ENCODE peak calls at places on chromosomes 16 and 17, in nine cellular contexts. B is stimulated activated CD4-positive, alpha-beta T cell treated with anti-CD3 and anti-CD28 coated beads, Interleukin-15, amount 100 ng/mL, for 1 hour; O is GM12864; K is stomach; E is GM20000; G is RKO; M is amniotic epithelial cell; J is globus pallidus; P is dorsolateral prefrontal cortex. X is an unnamed sample.
A peak's percentile ranks its signal among the peaks of the same experiment; 100 is the strongest.

GRCh38 chr16:70734522-70734921 is 48.7 kb upstream of the MTSS2 start:
- DNase-seq in J (no peak), G (no peak), M (no peak), B (no peak), E (no peak), K (no peak), O (no peak), P (no peak), X (no peak)

GRCh38 chr16:46918400-46918799 is 34.2 kb downstream of the GPT2 start:
- DNase-seq in O (no peak), E (no peak), K (no peak), M (no peak), J (no peak), P (no peak), B (no peak), G (no peak), X (no peak)

GRCh38 chr16:2333772-2334379 is 6.7 kb downstream of the ABCA3 start:
- DNase-seq in P (no peak), O (no peak), K (no peak), B (no peak), G (peak; percentile 57), J (no peak), M (no peak), E (no peak), X (no peak)

GRCh38 chr16:69286941-69287713 is 24.0 kb upstream of the VPS4A start:
- DNase-seq in M (peak; percentile 89), E (peak; percentile 61), O (no peak), K (no peak), G (peak; percentile 61), P (peak; percentile 22), B (no peak), J (peak; percentile 49), X (peak; percentile 87)

GRCh38 chr17:53749178-53749577 is 73.5 kb upstream of the KIF2B start:
- DNase-seq in J (no peak), K (no peak), G (peak; percentile 56), E (no peak), O (no peak), P (peak; percentile 16), M (no peak), B (no peak), X (peak; percentile 3)

GRCh38 chr17:46108550-46109110 is 84.6 kb downstream of the KANSL1 start:
- DNase-seq in E (no peak), O (no peak), B (no peak), K (no peak), G (no peak), P (no peak), J (no peak), M (no peak), X (no peak)

GRCh38 chr16:67447508-67448076 is 16.7 kb downstream of the HSD11B2 start:
- DNase-seq in B (peak; percentile 10), J (no peak), K (peak; percentile 63), O (peak; percentile 16), E (peak; percentile 78), G (peak; percentile 59), P (no peak), M (no peak), X (peak; percentile 75)

GRCh38 chr17:79865351-79866210 is 26.3 kb upstream of the CBX4 start:
- DNase-seq in E (no peak), B (no peak), P (no peak), K (no peak), G (no peak), J (no peak), O (no peak), M (no peak), X (no peak)

GRCh38 chr17:63476857-63477470 is at the start of gene ACE:
- DNase-seq in E (peak; percentile 72), J (no peak), P (peak; percentile 29), M (no peak), O (no peak), K (peak; percentile 37), B (no peak), G (peak; percentile 71), X (no peak)

GRCh38 chr16:53740476-53740875 is 36.5 kb downstream of the FTO start:
- DNase-seq in B (no peak), K (no peak), J (no peak), P (no peak), E (no peak), G (no peak), O (no peak), M (peak; percentile 56), X (no peak)

GRCh38 chr17:73309727-73310555 is 1.9 kb downstream of the CDC42EP4 start:
- DNase-seq in O (no peak), P (no peak), B (no peak), E (no peak), K (peak; percentile 78), J (no peak), M (peak; percentile 69), G (peak; percentile 69), X (no peak)

GRCh38 chr17:75393523-75394331 is 11.8 kb downstream of the GRB2 start:
- DNase-seq in J (peak; percentile 99), G (peak; percentile 98), E (peak; percentile 87), M (peak; percentile 98), B (peak; percentile 54), K (peak; percentile 98), P (peak; percentile 99), O (peak; percentile 82), X (peak; percentile 98)

GRCh38 chr17:29778936-29779811 is 150.9 kb downstream of the SSH2 start:
- DNase-seq in B (peak; percentile 63), M (peak; percentile 48), K (peak; percentile 68), O (peak; percentile 31), E (peak; percentile 76), J (peak; percentile 77), G (peak; percentile 58), P (peak; percentile 89), X (peak; percentile 75)

GRCh38 chr17:57667461-57667923 is 77.6 kb downstream of the CCDC182 start:
- DNase-seq in G (no peak), E (no peak), M (no peak), O (no peak), K (peak; percentile 17), J (no peak), P (no peak), B (no peak), X (no peak)

GRCh38 chr16:424623-425081 is 797 bp upstream of the RAB11FIP3 start:
- DNase-seq in G (peak; percentile 48), B (no peak), J (no peak), E (no peak), P (peak; percentile 16), O (no peak), K (peak; percentile 40), M (no peak), X (no peak)

GRCh38 chr17:78962345-78962983 is 17.3 kb downstream of the LGALS3BP start:
- DNase-seq in J (no peak), M (no peak), K (peak; percentile 38), P (no peak), E (no peak), O (no peak), G (no peak), B (no peak), X (no peak)

GRCh38 chr16:77675464-77676324 is 46.6 kb upstream of the NUDT7 start:
- DNase-seq in E (peak; percentile 65), M (peak; percentile 67), K (peak; percentile 69), G (peak; percentile 63), O (peak; percentile 38), B (peak; percentile 22), P (peak; percentile 84), J (peak; percentile 57), X (peak; percentile 86)

GRCh38 chr17:4261452-4261851 is 2.3 kb downstream of the ANKFY1 start:
- DNase-seq in O (no peak), E (no peak), P (no peak), G (no peak), K (no peak), M (no peak), B (no peak), J (no peak), X (no peak)

GRCh38 chr16:12062343-12063003 is 85.9 kb downstream of the SNX29 start:
- DNase-seq in P (no peak), E (no peak), B (no peak), O (no peak), K (peak; percentile 54), J (no peak), G (peak; percentile 75), M (peak; percentile 76), X (peak; percentile 84)

GRCh38 chr16:10245002-10245401 is 62.8 kb upstream of the GRIN2A start:
- DNase-seq in O (no peak), M (no peak), P (peak; percentile 72), E (no peak), B (no peak), K (no peak), G (no peak), J (no peak), X (no peak)

GRCh38 chr17:1733759-1734158 is 8.9 kb upstream of the SERPINF2 start:
- DNase-seq in G (no peak), O (no peak), B (no peak), J (no peak), K (no peak), P (no peak), M (no peak), E (no peak), X (no peak)

GRCh38 chr17:57697891-57698708 is 47.0 kb downstream of the CCDC182 start:
- DNase-seq in B (no peak), J (no peak), E (no peak), P (no peak), K (no peak), M (peak; percentile 16), G (no peak), O (no peak), X (no peak)

GRCh38 chr16:80824623-80825364 is 20.4 kb upstream of the CDYL2 start:
- DNase-seq in J (no peak), M (peak; percentile 55), G (peak; percentile 71), K (peak; percentile 39), E (peak; percentile 52), P (no peak), B (no peak), O (peak; percentile 41), X (peak; percentile 86)

GRCh38 chr17:7912927-7913524 is 3.1 kb downstream of the RNF227 start:
- DNase-seq in B (no peak), K (no peak), J (peak; percentile 68), G (peak; percentile 92), E (peak; percentile 87), P (no peak), O (peak; percentile 70), M (peak; percentile 87), X (peak; percentile 86)

GRCh38 chr16:27427538-27427937 is 25.6 kb downstream of the IL21R start:
- DNase-seq in E (no peak), G (no peak), O (no peak), P (no peak), B (no peak), K (peak; percentile 19), M (no peak), J (no peak), X (no peak)

GRCh38 chr17:80691784-80692183 is 147.1 kb downstream of the RPTOR start:
- DNase-seq in O (no peak), P (no peak), B (no peak), K (no peak), M (no peak), J (no peak), G (no peak), E (no peak), X (no peak)

GRCh38 chr17:17093764-17094163 is 51.5 kb downstream of the MPRIP start:
- DNase-seq in P (no peak), K (no peak), E (no peak), M (no peak), O (no peak), J (no peak), B (no peak), G (no peak), X (no peak)

GRCh38 chr17:29590979-29591736 is 1.7 kb upstream of the GIT1 start:
- DNase-seq in E (peak; percentile 63), M (peak; percentile 50), J (peak; percentile 53), G (peak; percentile 81), B (no peak), P (no peak), O (no peak), K (no peak), X (peak; percentile 49)

GRCh38 chr16:82653550-82654511 is 27.1 kb downstream of the CDH13 start:
- DNase-seq in M (peak; percentile 92), B (no peak), O (peak; percentile 65), K (no peak), P (no peak), G (peak; percentile 84), E (peak; percentile 46), J (no peak), X (peak; percentile 91)

X was measured in fibroblast of pulmonary artery.